ENCODE peak calls at places on chromosomes 12 and 14, in four cellular contexts. V is GM12878, D is K562, R is GM12891. X is an unnamed sample.

GRCh38 chr12:90122716-90123115 is 414.1 kb upstream of the ATP2B1 start:
- DNase-seq in V (no peak), D (no peak), R (no peak), X (no peak)

GRCh38 chr12:88188180-88188579 is 46.1 kb downstream of the TMTC3 start:
- DNase-seq in V (no peak), D (no peak), R (no peak), X (no peak)

GRCh38 chr12:53172352-53172751 is 8.2 kb upstream of the ZNF740 start:
- DNase-seq in V (no peak), D (no peak), R (no peak), X (no peak)

GRCh38 chr12:97283297-97283696 is 179.3 kb upstream of the RMST start:
- DNase-seq in V (no peak), D (peak; percentile 8), R (no peak), X (no peak)

GRCh38 chr14:28294834-28295440 is 471.6 kb upstream of the FOXG1 start:
- DNase-seq in V (no peak), D (no peak), R (no peak), X (peak; percentile 63)

GRCh38 chr14:86462193-86462592 is 932.2 kb downstream of the FLRT2 start:
- DNase-seq in V (no peak), D (no peak), R (no peak), X (peak; percentile 6)

GRCh38 chr12:45731376-45731775 is 1.9 kb downstream of the ARID2 start:
- DNase-seq in V (no peak), D (no peak), R (no peak), X (no peak)

GRCh38 chr12:31023271-31023724 is 50.4 kb upstream of the DDX11 start:
- DNase-seq in V (no peak), D (no peak), R (no peak), X (no peak)

GRCh38 chr12:78439666-78440065 is 424.9 kb upstream of the SYT1 start:
- DNase-seq in V (no peak), D (no peak), R (no peak), X (no peak)

GRCh38 chr12:89622115-89622514 is 86.5 kb downstream of the ATP2B1 start:
- DNase-seq in V (no peak), D (no peak), R (no peak), X (no peak)

GRCh38 chr12:115835445-115835844 is 442.0 kb downstream of the MED13L start:
- DNase-seq in V (no peak), D (no peak), R (no peak), X (no peak)

GRCh38 chr14:31009836-31010618 is 15.4 kb upstream of the AP4S1 start:
- DNase-seq in V (no peak), D (no peak), R (no peak), X (no peak)

GRCh38 chr12:118436002-118436724 is 59.8 kb downstream of the SUDS3 start:
- DNase-seq in V (no peak), D (peak; percentile 32), R (no peak), X (no peak)

GRCh38 chr14:79899610-79900009 is 311.7 kb downstream of the DIO2 start:
- DNase-seq in V (no peak), D (no peak), R (no peak), X (no peak)

GRCh38 chr12:67665679-67666078 is 17.1 kb downstream of the DYRK2 start:
- DNase-seq in V (no peak), D (no peak), R (no peak), X (no peak)

GRCh38 chr12:4866288-4866687 is 43.4 kb upstream of the KCNA1 start:
- DNase-seq in V (no peak), D (no peak), R (no peak), X (no peak)
- TF ChIP-seq POLR2AphosphoS5 in V (no peak), D (no peak), R (no peak), X (no peak)

DNA sequence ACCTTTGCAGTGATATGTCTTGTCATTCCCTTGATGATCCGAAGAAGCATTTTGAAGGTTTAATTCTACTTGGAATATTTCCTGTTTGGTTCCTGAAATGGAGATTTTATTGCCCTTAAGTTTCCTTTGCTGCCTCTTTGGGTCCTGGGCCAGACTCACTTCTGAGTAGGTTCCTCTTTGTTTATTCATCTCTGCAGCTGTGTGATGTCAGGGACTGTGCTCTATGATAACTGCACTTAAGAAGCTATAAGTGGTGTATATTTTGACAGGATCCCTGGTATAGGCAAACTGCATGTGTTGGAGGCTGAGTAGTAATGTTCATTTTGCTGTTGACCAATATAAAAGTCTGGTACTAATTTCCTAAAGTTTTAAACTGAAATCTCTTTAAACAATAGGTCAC is at the start of gene KLRC4:
- DNase-seq in V (no peak), D (peak; percentile 6), R (no peak), X (peak; percentile 64)
- TF ChIP-seq SPI1 in V (no peak), D (no peak), R (no peak), X (peak; percentile 2)

GRCh38 chr12:68780731-68781130 is 27.2 kb upstream of the MDM2 start:
- DNase-seq in V (no peak), D (no peak), R (no peak), X (no peak)
- TF ChIP-seq POLR2AphosphoS5 in V (no peak), D (no peak), R (no peak), X (no peak)

DNA sequence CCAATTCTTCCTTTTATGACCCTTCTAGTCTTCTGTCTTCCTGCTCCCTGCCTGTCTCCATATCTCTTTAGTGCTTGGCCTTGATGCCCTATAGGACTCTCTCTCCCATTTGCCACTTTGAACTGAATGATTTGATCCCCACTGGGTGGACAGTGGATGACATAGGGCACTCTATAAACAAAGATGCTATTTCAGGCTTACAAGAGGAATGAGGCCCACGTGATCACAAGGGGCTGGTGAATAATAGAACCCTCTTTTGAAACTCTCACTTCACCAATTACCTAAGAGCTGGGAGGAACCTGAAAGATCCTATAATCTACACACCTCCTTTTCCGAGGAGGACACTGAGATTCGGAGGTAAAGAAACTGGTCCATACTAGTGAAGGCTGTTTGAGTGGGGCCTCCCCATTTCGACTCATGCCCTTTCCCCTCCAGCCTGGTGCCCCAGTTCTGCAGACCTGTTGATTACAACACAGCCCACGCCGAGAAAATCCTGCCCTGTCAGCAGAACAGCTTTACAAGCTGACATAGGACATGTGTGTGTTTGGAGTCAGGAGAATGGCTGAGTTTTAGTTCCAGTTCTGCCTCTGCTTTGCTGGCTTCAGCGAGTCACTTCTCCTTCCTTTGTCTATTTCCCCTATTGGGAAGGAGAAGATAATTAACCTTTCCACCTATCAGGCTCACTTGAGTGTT is 400.3 kb downstream of the ZFP36L1 start:
- DNase-seq in V (no peak), D (no peak), R (no peak), X (peak; percentile 7)
- TF ChIP-seq SPI1 in V (no peak), D (no peak), R (peak; percentile 27), X (no peak)

GRCh38 chr12:25524381-25524780 is 28.7 kb downstream of the LMNTD1 start:
- DNase-seq in V (no peak), D (no peak), R (no peak), X (no peak)

GRCh38 chr12:25533150-25533549 is 19.9 kb downstream of the LMNTD1 start:
- DNase-seq in V (no peak), D (no peak), R (no peak), X (no peak)

GRCh38 chr12:25526778-25527177 is 26.3 kb downstream of the LMNTD1 start:
- DNase-seq in V (no peak), D (no peak), R (no peak), X (no peak)

GRCh38 chr12:25531502-25532052 is 21.5 kb downstream of the LMNTD1 start:
- DNase-seq in V (no peak), D (no peak), R (no peak), X (no peak)

DNA sequence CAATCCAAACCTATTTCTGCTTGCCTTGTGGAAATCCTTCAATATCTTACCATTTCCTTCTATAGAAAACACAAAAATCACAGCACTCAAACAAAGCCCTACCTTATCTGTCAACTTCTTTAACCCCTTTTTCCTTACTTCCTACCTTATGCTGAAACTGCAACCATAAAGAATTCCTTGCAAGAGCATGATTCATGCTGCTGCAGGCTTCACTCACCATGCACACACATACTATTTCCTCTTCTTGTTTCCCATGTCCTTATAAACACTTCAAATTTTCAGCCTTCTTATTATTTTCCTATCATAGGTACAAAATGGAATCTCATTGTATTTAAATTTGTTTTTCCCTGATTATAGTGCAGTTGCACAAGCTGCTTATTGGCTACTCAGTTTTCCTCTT is 23.3 kb downstream of the LMNTD1 start:
- DNase-seq in V (no peak), D (no peak), R (no peak), X (no peak)
- TF ChIP-seq POLR2AphosphoS5 in V (no peak), D (no peak), R (no peak), X (no peak)

GRCh38 chr12:58583541-58583940 is 336.8 kb downstream of the LRIG3 start:
- DNase-seq in V (no peak), D (no peak), R (no peak), X (no peak)
- TF ChIP-seq SPI1 in V (no peak), D (no peak), R (no peak), X (no peak)

GRCh38 chr14:104462651-104463630 is 116.6 kb upstream of the C14orf180 start:
- DNase-seq in V (no peak), D (no peak), R (no peak), X (no peak)

GRCh38 chr14:104460920-104461651 is 118.5 kb upstream of the C14orf180 start:
- DNase-seq in V (no peak), D (no peak), R (no peak), X (no peak)

GRCh38 chr14:104458845-104459244 is 120.7 kb upstream of the C14orf180 start:
- DNase-seq in V (no peak), D (no peak), R (no peak), X (no peak)

GRCh38 chr14:104464907-104465306 is 114.7 kb upstream of the C14orf180 start:
- DNase-seq in V (no peak), D (no peak), R (no peak), X (no peak)

GRCh38 chr14:104461676-104462443 is 117.7 kb upstream of the C14orf180 start:
- DNase-seq in V (no peak), D (no peak), R (no peak), X (no peak)
- TF ChIP-seq POLR2AphosphoS5 in V (no peak), D (no peak), R (no peak), X (no peak)

GRCh38 chr12:109736552-109737108 is 23.0 kb downstream of the FAM222A start:
- DNase-seq in V (no peak), D (peak; percentile 71), R (no peak), X (peak; percentile 51)
- TF ChIP-seq SPI1 in V (no peak), D (no peak), R (no peak), X (no peak)